ENCODE peak calls at places on chromosomes 16 and 17, in nine cellular contexts. One of them, this sample, is unnamed. For H3K36me3 and H3K4me1, the result is how much of the 10 kb centered on the place peaks cover.

GRCh38 chr17:65797809-65798208 is 236.4 kb upstream of the AXIN2 start:
- DNase-seq in tibial artery: no peak
- DNase-seq in tibial nerve: no peak
- DNase-seq in hepatocyte: no peak
- DNase-seq in ascending aorta: no peak
- DNase-seq in right lobe of liver: no peak
- DNase-seq in cardiac muscle cell: peak
- DNase-seq in right atrium auricular region: no peak
- DNase-seq in iPS DF 6.9: peak
- DNase-seq in this sample: no peak

GRCh38 chr17:38697061-38697820 is 7.8 kb upstream of the MLLT6 start:
- DNase-seq in tibial artery: no peak
- DNase-seq in tibial nerve: no peak
- DNase-seq in hepatocyte: no peak
- DNase-seq in ascending aorta: no peak
- DNase-seq in right lobe of liver: no peak
- DNase-seq in cardiac muscle cell: no peak
- DNase-seq in right atrium auricular region: no peak
- DNase-seq in iPS DF 6.9: no peak
- DNase-seq in this sample: no peak

GRCh38 chr17:1038459-1039118 is 41.7 kb downstream of the TIMM22 start:
- DNase-seq in tibial artery: no peak
- DNase-seq in tibial nerve: no peak
- DNase-seq in hepatocyte: no peak
- DNase-seq in ascending aorta: no peak
- DNase-seq in right lobe of liver: no peak
- DNase-seq in cardiac muscle cell: no peak
- DNase-seq in right atrium auricular region: no peak
- DNase-seq in iPS DF 6.9: no peak
- DNase-seq in this sample: no peak

GRCh38 chr17:2701996-2702741 is 9.4 kb downstream of the CLUH start:
- DNase-seq in tibial artery: peak
- DNase-seq in tibial nerve: no peak
- DNase-seq in hepatocyte: no peak
- DNase-seq in ascending aorta: no peak
- DNase-seq in right lobe of liver: peak
- DNase-seq in cardiac muscle cell: no peak
- DNase-seq in right atrium auricular region: no peak
- DNase-seq in iPS DF 6.9: no peak
- DNase-seq in this sample: no peak

GRCh38 chr17:72706396-72706981 is 386.0 kb downstream of the SLC39A11 start:
- DNase-seq in tibial artery: no peak
- DNase-seq in tibial nerve: no peak
- DNase-seq in hepatocyte: no peak
- DNase-seq in ascending aorta: no peak
- DNase-seq in right lobe of liver: no peak
- DNase-seq in cardiac muscle cell: no peak
- DNase-seq in right atrium auricular region: no peak
- DNase-seq in iPS DF 6.9: no peak
- DNase-seq in this sample: no peak

GRCh38 chr17:63601439-63602371 is 1.0 kb downstream of the TACO1 start:
- DNase-seq in tibial artery: no peak
- DNase-seq in tibial nerve: no peak
- DNase-seq in hepatocyte: peak
- DNase-seq in ascending aorta: no peak
- DNase-seq in right lobe of liver: peak
- DNase-seq in cardiac muscle cell: peak
- DNase-seq in right atrium auricular region: no peak
- DNase-seq in iPS DF 6.9: no peak
- DNase-seq in this sample: no peak

GRCh38 chr16:49649013-49649785 is 206.7 kb downstream of the ZNF423 start:
- DNase-seq in tibial artery: no peak
- DNase-seq in tibial nerve: no peak
- DNase-seq in hepatocyte: no peak
- DNase-seq in ascending aorta: no peak
- DNase-seq in right lobe of liver: no peak
- DNase-seq in cardiac muscle cell: peak
- DNase-seq in right atrium auricular region: peak
- DNase-seq in iPS DF 6.9: no peak
- DNase-seq in this sample: no peak

GRCh38 chr16:49827806-49828428 is 28.0 kb downstream of the ZNF423 start:
- DNase-seq in tibial artery: peak
- DNase-seq in tibial nerve: peak
- DNase-seq in hepatocyte: no peak
- DNase-seq in ascending aorta: no peak
- DNase-seq in right lobe of liver: no peak
- DNase-seq in cardiac muscle cell: peak
- DNase-seq in right atrium auricular region: peak
- DNase-seq in iPS DF 6.9: no peak
- DNase-seq in this sample: no peak

GRCh38 chr17:44209786-44210341 is 9.6 kb downstream of the UBTF start:
- DNase-seq in tibial artery: no peak
- DNase-seq in tibial nerve: no peak
- DNase-seq in hepatocyte: no peak
- DNase-seq in ascending aorta: no peak
- DNase-seq in right lobe of liver: no peak
- DNase-seq in cardiac muscle cell: no peak
- DNase-seq in right atrium auricular region: no peak
- DNase-seq in iPS DF 6.9: no peak
- DNase-seq in this sample: no peak

GRCh38 chr16:69107311-69107962 is 2.0 kb downstream of the HAS3 start:
- DNase-seq in tibial artery: peak
- DNase-seq in tibial nerve: no peak
- DNase-seq in hepatocyte: peak
- DNase-seq in ascending aorta: no peak
- DNase-seq in right lobe of liver: peak
- DNase-seq in cardiac muscle cell: no peak
- DNase-seq in right atrium auricular region: no peak
- DNase-seq in iPS DF 6.9: no peak
- DNase-seq in this sample: peak

GRCh38 chr16:66481081-66481942 is 54.2 kb downstream of the BEAN1 start:
- DNase-seq in tibial artery: peak
- DNase-seq in tibial nerve: no peak
- DNase-seq in hepatocyte: no peak
- DNase-seq in ascending aorta: no peak
- DNase-seq in right lobe of liver: no peak
- DNase-seq in cardiac muscle cell: no peak
- DNase-seq in right atrium auricular region: no peak
- DNase-seq in iPS DF 6.9: no peak
- DNase-seq in this sample: no peak

GRCh38 chr16:77424841-77425604 is 9.8 kb downstream of the ADAMTS18 start:
- DNase-seq in tibial artery: no peak
- DNase-seq in tibial nerve: no peak
- DNase-seq in hepatocyte: no peak
- DNase-seq in ascending aorta: no peak
- DNase-seq in right lobe of liver: no peak
- DNase-seq in cardiac muscle cell: no peak
- DNase-seq in right atrium auricular region: no peak
- DNase-seq in iPS DF 6.9: no peak
- DNase-seq in this sample: no peak

GRCh38 chr16:84042308-84042878 is at the start of gene SLC38A8:
- DNase-seq in tibial artery: no peak
- DNase-seq in tibial nerve: no peak
- DNase-seq in hepatocyte: no peak
- DNase-seq in ascending aorta: no peak
- DNase-seq in right lobe of liver: no peak
- DNase-seq in cardiac muscle cell: no peak
- DNase-seq in right atrium auricular region: no peak
- DNase-seq in iPS DF 6.9: no peak
- DNase-seq in this sample: no peak

GRCh38 chr16:19068237-19068815 is 912 bp downstream of the COQ7 start:
- DNase-seq in tibial artery: no peak
- DNase-seq in tibial nerve: no peak
- DNase-seq in hepatocyte: no peak
- DNase-seq in ascending aorta: no peak
- DNase-seq in right lobe of liver: peak
- DNase-seq in cardiac muscle cell: no peak
- DNase-seq in right atrium auricular region: no peak
- DNase-seq in iPS DF 6.9: no peak
- DNase-seq in this sample: no peak

GRCh38 chr17:1399679-1400512 is at the start of gene YWHAE:
- DNase-seq in tibial artery: peak
- DNase-seq in tibial nerve: peak
- DNase-seq in hepatocyte: peak
- DNase-seq in ascending aorta: peak
- DNase-seq in right lobe of liver: peak
- DNase-seq in cardiac muscle cell: peak
- DNase-seq in right atrium auricular region: peak
- DNase-seq in iPS DF 6.9: peak
- DNase-seq in this sample: peak

GRCh38 chr17:65305778-65306177 is 168.6 kb downstream of the RGS9 start:
- DNase-seq in tibial artery: no peak
- DNase-seq in tibial nerve: no peak
- DNase-seq in hepatocyte: no peak
- DNase-seq in ascending aorta: no peak
- DNase-seq in right lobe of liver: no peak
- DNase-seq in cardiac muscle cell: no peak
- DNase-seq in right atrium auricular region: no peak
- DNase-seq in iPS DF 6.9: no peak
- DNase-seq in this sample: no peak

GRCh38 chr16:88005148-88005547 is 53.9 kb downstream of the BANP start:
- DNase-seq in tibial artery: peak
- DNase-seq in tibial nerve: no peak
- DNase-seq in hepatocyte: no peak
- DNase-seq in ascending aorta: no peak
- DNase-seq in right lobe of liver: no peak
- DNase-seq in cardiac muscle cell: no peak
- DNase-seq in right atrium auricular region: no peak
- DNase-seq in iPS DF 6.9: no peak
- DNase-seq in this sample: no peak

DNA sequence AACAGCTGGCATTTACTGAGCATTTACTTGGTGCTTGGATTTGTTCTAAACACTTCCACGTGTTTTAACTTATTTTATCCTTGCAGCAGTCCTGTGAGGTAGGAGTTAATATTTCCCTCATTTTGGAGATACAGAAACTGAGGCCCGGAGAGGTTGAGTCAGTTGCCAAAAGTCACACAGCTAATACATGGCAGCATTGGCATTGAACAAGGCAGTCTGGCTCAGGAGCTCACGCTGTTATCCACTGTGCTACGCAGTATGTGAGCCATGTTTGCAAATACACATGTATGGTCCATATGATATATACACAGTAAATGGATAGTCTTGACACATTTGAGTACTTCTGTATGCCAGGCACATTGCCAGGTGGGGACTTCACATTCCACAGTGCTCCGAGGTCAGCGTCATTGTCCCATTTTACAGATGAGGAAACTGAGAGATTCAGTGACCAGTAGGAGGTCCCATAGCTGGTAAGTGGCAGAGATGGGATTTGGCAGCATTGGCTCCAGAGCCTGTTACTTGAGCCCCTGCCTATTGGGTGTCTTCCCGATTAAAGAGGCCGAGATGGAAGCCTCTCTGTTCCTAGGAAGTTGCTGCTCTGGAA is 110.7 kb downstream of the ABCC6 start:
- DNase-seq in tibial artery: no peak
- DNase-seq in tibial nerve: no peak
- DNase-seq in hepatocyte: no peak
- DNase-seq in ascending aorta: no peak
- DNase-seq in right lobe of liver: no peak
- DNase-seq in cardiac muscle cell: no peak
- DNase-seq in right atrium auricular region: no peak
- DNase-seq in iPS DF 6.9: no peak
- DNase-seq in this sample: no peak
- H3K36me3 ChIP-seq in tibial artery: half or more
- H3K36me3 ChIP-seq in tibial nerve: half or more
- H3K36me3 ChIP-seq in hepatocyte: under half
- H3K36me3 ChIP-seq in ascending aorta: half or more
- H3K36me3 ChIP-seq in right lobe of liver: under half
- H3K36me3 ChIP-seq in cardiac muscle cell: under half
- H3K36me3 ChIP-seq in right atrium auricular region: half or more
- H3K36me3 ChIP-seq in iPS DF 6.9: under half
- H3K36me3 ChIP-seq in this sample: half or more

GRCh38 chr17:17691468-17692263 is 10.4 kb downstream of the RAI1 start:
- DNase-seq in tibial artery: no peak
- DNase-seq in tibial nerve: no peak
- DNase-seq in hepatocyte: no peak
- DNase-seq in ascending aorta: no peak
- DNase-seq in right lobe of liver: no peak
- DNase-seq in cardiac muscle cell: no peak
- DNase-seq in right atrium auricular region: no peak
- DNase-seq in iPS DF 6.9: no peak
- DNase-seq in this sample: no peak
- H3K4me1 ChIP-seq in tibial artery: under half
- H3K4me1 ChIP-seq in tibial nerve: under half
- H3K4me1 ChIP-seq in hepatocyte: half or more
- H3K4me1 ChIP-seq in ascending aorta: under half
- H3K4me1 ChIP-seq in right lobe of liver: under half
- H3K4me1 ChIP-seq in cardiac muscle cell: under half
- H3K4me1 ChIP-seq in right atrium auricular region: half or more
- H3K4me1 ChIP-seq in iPS DF 6.9: under half
- H3K4me1 ChIP-seq in this sample: under half

DNA sequence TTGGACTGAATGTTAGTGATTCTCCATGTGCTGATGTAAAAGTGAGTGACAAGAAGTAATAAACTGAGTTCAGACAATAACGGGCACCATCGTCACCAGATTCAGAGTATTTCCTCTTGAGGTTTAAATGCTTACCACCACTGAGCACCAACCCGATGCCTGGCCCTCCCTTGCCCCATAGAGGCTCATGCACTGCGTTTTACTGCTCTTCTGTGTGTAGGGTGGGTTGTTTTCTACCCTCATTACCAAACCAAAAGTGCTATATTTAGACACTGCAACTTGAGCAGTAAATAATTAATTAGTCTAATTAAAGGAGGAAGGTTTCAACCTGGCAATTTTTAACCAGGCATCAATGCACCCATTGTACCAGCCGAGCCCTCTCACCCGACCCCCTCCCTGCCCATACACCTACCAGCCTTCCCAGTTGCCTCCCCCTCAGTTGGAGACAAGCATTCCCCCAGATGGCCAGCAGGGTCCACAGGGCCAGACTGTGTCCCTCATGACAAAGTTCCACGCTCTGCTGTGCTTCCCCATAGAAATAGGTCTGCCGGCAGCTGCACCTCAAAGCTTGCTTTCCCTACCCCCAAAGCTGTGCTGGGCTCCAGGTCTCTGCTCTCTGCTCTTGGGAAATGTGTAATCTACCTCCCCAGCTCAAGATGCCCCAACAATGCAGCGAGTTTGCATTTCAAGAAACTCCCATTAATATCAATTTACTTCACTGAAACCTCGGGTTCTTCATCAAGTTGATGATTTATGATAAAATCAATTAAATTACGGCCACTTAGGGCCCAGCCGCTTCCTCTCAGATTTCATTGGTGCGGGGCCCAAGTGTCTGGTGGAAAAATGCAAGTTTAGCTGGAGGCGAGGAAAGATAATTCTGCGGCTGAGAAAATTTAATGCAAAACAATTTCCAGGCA is 16.0 kb downstream of the HOXB4 start:
- DNase-seq in tibial artery: no peak
- DNase-seq in tibial nerve: no peak
- DNase-seq in hepatocyte: no peak
- DNase-seq in ascending aorta: no peak
- DNase-seq in right lobe of liver: no peak
- DNase-seq in cardiac muscle cell: no peak
- DNase-seq in right atrium auricular region: no peak
- DNase-seq in iPS DF 6.9: no peak
- DNase-seq in this sample: no peak
- H3K4me3 ChIP-seq in tibial artery: no peak
- H3K4me3 ChIP-seq in tibial nerve: no peak
- H3K4me3 ChIP-seq in hepatocyte: no peak
- H3K4me3 ChIP-seq in ascending aorta: no peak
- H3K4me3 ChIP-seq in right lobe of liver: no peak
- H3K4me3 ChIP-seq in cardiac muscle cell: no peak
- H3K4me3 ChIP-seq in right atrium auricular region: no peak
- H3K4me3 ChIP-seq in iPS DF 6.9: no peak
- H3K4me3 ChIP-seq in this sample: no peak

GRCh38 chr17:31997005-31997404 is 10.2 kb upstream of the LRRC37B start:
- DNase-seq in tibial artery: no peak
- DNase-seq in tibial nerve: no peak
- DNase-seq in hepatocyte: no peak
- DNase-seq in ascending aorta: no peak
- DNase-seq in right lobe of liver: no peak
- DNase-seq in cardiac muscle cell: no peak
- DNase-seq in right atrium auricular region: no peak
- DNase-seq in iPS DF 6.9: no peak
- DNase-seq in this sample: no peak
- H3K36me3 ChIP-seq in tibial artery: half or more
- H3K36me3 ChIP-seq in tibial nerve: half or more
- H3K36me3 ChIP-seq in hepatocyte: under half
- H3K36me3 ChIP-seq in ascending aorta: half or more
- H3K36me3 ChIP-seq in right lobe of liver: half or more
- H3K36me3 ChIP-seq in cardiac muscle cell: half or more
- H3K36me3 ChIP-seq in right atrium auricular region: half or more
- H3K36me3 ChIP-seq in iPS DF 6.9: under half
- H3K36me3 ChIP-seq in this sample: under half

This sample was measured in lung.